ENCODE peak calls at places on chromosomes 5 and 9, in ten cellular contexts. B is GM12891, E is H1, H is EL, S is NB4, U is NCI-H2171 treated with DMSO at 0.1 percent for 48 hours, R is AG08396, D is NCI-H524, J is T1000, I is ELF-1. Y is an unnamed sample.

GRCh38 chr9:105355810-105356209 is 92.0 kb upstream of the FSD1L start:
- DNase-seq in E (no peak), U (no peak), S (no peak), I (no peak), J (no peak), B (no peak), R (no peak), D (no peak), H (no peak), Y (peak)

GRCh38 chr9:120697448-120697847 is 16.8 kb downstream of the MEGF9 start:
- DNase-seq in I (no peak), H (no peak), D (no peak), E (no peak), U (no peak), R (no peak), S (no peak), J (no peak), B (no peak), Y (no peak)

GRCh38 chr9:127336708-127337352 is 60.1 kb upstream of the SLC2A8 start:
- DNase-seq in H (peak), B (no peak), U (peak), J (peak), S (peak), D (no peak), I (no peak), E (no peak), R (peak), Y (no peak)

GRCh38 chr5:179261301-179262125 is 83.7 kb downstream of the ADAMTS2 start:
- DNase-seq in U (no peak), S (peak), H (peak), B (no peak), I (peak), R (no peak), D (peak), J (no peak), E (peak), Y (no peak)

GRCh38 chr9:80061940-80062339 is 490.2 kb downstream of the TLE4 start:
- DNase-seq in I (peak), B (no peak), H (peak), E (no peak), R (peak), J (peak), S (no peak), U (no peak), D (peak), Y (no peak)

GRCh38 chr9:135480071-135480941 is 724 bp downstream of the PPP1R26 start:
- DNase-seq in U (peak), I (peak), H (peak), B (no peak), J (no peak), E (peak), D (peak), R (peak), S (no peak), Y (peak)

GRCh38 chr5:177474845-177475562 is 1.6 kb upstream of the DBN1 start:
- DNase-seq in S (no peak), R (no peak), E (no peak), J (no peak), I (no peak), D (peak), U (no peak), H (no peak), B (no peak), Y (no peak)

GRCh38 chr9:89759563-89759962 is 154.8 kb downstream of the GADD45G start:
- DNase-seq in B (no peak), H (no peak), J (no peak), U (no peak), R (no peak), I (peak), S (no peak), D (no peak), E (no peak), Y (no peak)

GRCh38 chr5:169168288-169168687 is 132.7 kb downstream of the SLIT3 start:
- DNase-seq in U (no peak), R (no peak), J (no peak), H (no peak), D (no peak), E (no peak), S (no peak), I (no peak), B (no peak), Y (no peak)

GRCh38 chr5:139760066-139761056 is 35.2 kb upstream of the PSD2 start:
- DNase-seq in D (no peak), B (no peak), J (peak), U (no peak), S (no peak), R (peak), H (peak), I (no peak), E (no peak), Y (no peak)

GRCh38 chr9:76704601-76705204 is 59.5 kb upstream of the PCA3 start:
- DNase-seq in I (peak), B (no peak), H (peak), S (peak), E (no peak), U (peak), R (peak), D (peak), J (no peak), Y (peak)

GRCh38 chr5:101675510-101675909 is 620.6 kb downstream of the SLCO4C1 start:
- DNase-seq in H (no peak), E (no peak), R (no peak), D (peak), I (no peak), B (no peak), J (no peak), U (peak), S (no peak), Y (no peak)

GRCh38 chr5:32109236-32109635 is 64.9 kb downstream of the GOLPH3 start:
- DNase-seq in D (no peak), R (no peak), H (no peak), J (no peak), I (no peak), E (no peak), B (no peak), U (no peak), S (no peak), Y (no peak)

GRCh38 chr9:101626295-101626694 is 31.5 kb upstream of the PPP3R2 start:
- DNase-seq in B (no peak), R (no peak), U (no peak), H (no peak), D (no peak), I (no peak), S (peak), E (no peak), J (no peak), Y (peak)

GRCh38 chr5:36703245-36703860 is 96.9 kb downstream of the SLC1A3 start:
- DNase-seq in B (no peak), J (no peak), U (no peak), I (no peak), H (no peak), R (no peak), D (no peak), S (no peak), E (no peak), Y (no peak)

GRCh38 chr9:36034911-36035490 is 1.7 kb upstream of the RECK start:
- DNase-seq in E (no peak), R (no peak), U (no peak), I (no peak), D (no peak), J (no peak), S (no peak), H (no peak), B (no peak), Y (no peak)

GRCh38 chr9:108963459-108964143 is 29.4 kb downstream of the ABITRAM start:
- DNase-seq in E (no peak), B (no peak), U (no peak), D (no peak), S (no peak), R (no peak), I (no peak), H (peak), J (no peak), Y (peak)

GRCh38 chr9:109968332-109968657 is 188.3 kb downstream of the PALM2AKAP2 start:
- DNase-seq in H (no peak), E (no peak), B (no peak), I (no peak), D (no peak), J (no peak), S (no peak), R (no peak), U (no peak), Y (no peak)

GRCh38 chr9:110578896-110579752 is at the start of gene SVEP1:
- DNase-seq in U (peak), R (peak), H (peak), E (peak), S (no peak), I (peak), J (peak), B (peak), D (peak), Y (no peak)

GRCh38 chr5:133460172-133460758 is 152.1 kb downstream of the FSTL4 start:
- DNase-seq in R (peak), J (no peak), H (no peak), E (peak), U (no peak), S (peak), I (peak), B (peak), D (peak), Y (peak)

GRCh38 chr9:133707761-133708122 is 30.4 kb downstream of the SARDH start:
- DNase-seq in D (peak), S (no peak), I (no peak), R (no peak), E (no peak), H (no peak), U (peak), J (no peak), B (no peak), Y (no peak)

GRCh38 chr9:121216406-121216805 is 14.7 kb upstream of the RAB14 start:
- DNase-seq in I (no peak), R (no peak), E (peak), H (no peak), S (no peak), B (no peak), J (no peak), U (no peak), D (no peak), Y (no peak)

GRCh38 chr5:217860-218456 is at the start of the genes CCDC127 and SDHA:
- DNase-seq in I (peak), U (peak), B (peak), D (peak), S (peak), J (peak), H (peak), R (peak), E (peak), Y (peak)

Y was measured in OCI-M1.